ENCODE peak calls at places on chromosomes 13 and 19, in five cellular contexts. R is GM20000, L is SK-N-SH, O is bronchial epithelial cell, B is GM13976. Z is an unnamed sample.

GRCh38 chr13:85665286-85665685 is 133.9 kb downstream of the SLITRK6 start:
- DNase-seq in R (no peak), L (no peak), O (peak), B (no peak), Z (no peak)

GRCh38 chr13:112958127-112958989 is 10.7 kb upstream of the MCF2L start:
- DNase-seq in R (no peak), L (no peak), O (no peak), B (no peak), Z (no peak)

GRCh38 chr13:109028626-109029025 is 399.2 kb downstream of the MYO16 start:
- DNase-seq in R (no peak), L (no peak), O (no peak), B (no peak), Z (no peak)

GRCh38 chr13:83620535-83621220 is 261.6 kb downstream of the SLITRK1 start:
- DNase-seq in R (no peak), L (no peak), O (peak), B (no peak), Z (no peak)

GRCh38 chr19:16542894-16543498 is 759 bp upstream of the CHERP start:
- DNase-seq in R (no peak), L (no peak), O (peak), B (no peak), Z (no peak)

GRCh38 chr19:46661735-46662592 is 982 bp upstream of the DACT3 start:
- DNase-seq in R (peak), L (peak), O (peak), B (peak), Z (no peak)

GRCh38 chr19:56080669-56081401 is 40.3 kb downstream of the ZNF787 start:
- DNase-seq in R (peak), L (peak), O (peak), B (peak), Z (peak)

GRCh38 chr13:37427843-37428494 is 170.6 kb downstream of the POSTN start:
- DNase-seq in R (no peak), L (no peak), O (no peak), B (no peak), Z (no peak)

GRCh38 chr13:112953591-112954487 is 15.2 kb upstream of the MCF2L start:
- DNase-seq in R (no peak), L (no peak), O (no peak), B (no peak), Z (no peak)

GRCh38 chr19:32397736-32398135 is 7.8 kb upstream of the DPY19L3 start:
- DNase-seq in R (no peak), L (no peak), O (peak), B (no peak), Z (no peak)

GRCh38 chr13:104385409-104385808 is 1319.2 kb upstream of the SLC10A2 start:
- DNase-seq in R (no peak), L (no peak), O (peak), B (no peak), Z (no peak)

GRCh38 chr13:114070098-114070799 is 62.2 kb downstream of the RASA3 start:
- DNase-seq in R (no peak), L (no peak), O (no peak), B (no peak), Z (no peak)

GRCh38 chr13:21999666-22000065 is 328.8 kb downstream of the FGF9 start:
- DNase-seq in R (no peak), L (no peak), O (no peak), B (no peak), Z (no peak)
- TF ChIP-seq CTCF in R (no peak), L (no peak), O (no peak), B (no peak), Z (no peak)

GRCh38 chr13:74251778-74252519 is 117.7 kb upstream of the KLF12 start:
- DNase-seq in R (no peak), L (no peak), O (peak), B (no peak), Z (no peak)

GRCh38 chr13:74258951-74259350 is 124.7 kb upstream of the KLF12 start:
- DNase-seq in R (no peak), L (no peak), O (no peak), B (no peak), Z (no peak)

GRCh38 chr13:74259641-74260040 is 125.4 kb upstream of the KLF12 start:
- DNase-seq in R (no peak), L (no peak), O (no peak), B (no peak), Z (no peak)

GRCh38 chr13:74253161-74253560 is 119.0 kb upstream of the KLF12 start:
- DNase-seq in R (no peak), L (no peak), O (no peak), B (no peak), Z (no peak)

DNA sequence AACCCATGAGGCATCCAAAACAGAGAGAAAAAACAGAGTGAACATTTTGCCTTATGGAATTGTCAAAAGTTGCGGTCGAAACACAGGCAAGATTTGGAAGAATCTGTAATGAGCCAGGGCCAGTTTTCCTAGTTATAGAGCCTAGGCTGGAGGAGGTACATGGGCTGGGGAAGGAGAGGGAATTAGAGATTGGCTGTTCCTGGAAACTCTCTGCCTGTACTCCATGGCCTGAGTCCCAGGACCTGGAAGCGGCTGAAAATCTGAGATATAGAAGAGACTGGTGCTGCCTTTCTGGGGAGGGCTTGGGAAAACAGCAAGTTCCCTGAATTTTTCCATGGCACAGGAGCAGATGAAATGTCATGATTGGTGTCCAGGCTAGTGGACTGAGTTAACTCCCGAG is 122.8 kb upstream of the KLF12 start:
- DNase-seq in R (no peak), L (no peak), O (no peak), B (no peak), Z (no peak)
- TF ChIP-seq CTCF in R (no peak), L (no peak), O (no peak), B (no peak), Z (no peak)

DNA sequence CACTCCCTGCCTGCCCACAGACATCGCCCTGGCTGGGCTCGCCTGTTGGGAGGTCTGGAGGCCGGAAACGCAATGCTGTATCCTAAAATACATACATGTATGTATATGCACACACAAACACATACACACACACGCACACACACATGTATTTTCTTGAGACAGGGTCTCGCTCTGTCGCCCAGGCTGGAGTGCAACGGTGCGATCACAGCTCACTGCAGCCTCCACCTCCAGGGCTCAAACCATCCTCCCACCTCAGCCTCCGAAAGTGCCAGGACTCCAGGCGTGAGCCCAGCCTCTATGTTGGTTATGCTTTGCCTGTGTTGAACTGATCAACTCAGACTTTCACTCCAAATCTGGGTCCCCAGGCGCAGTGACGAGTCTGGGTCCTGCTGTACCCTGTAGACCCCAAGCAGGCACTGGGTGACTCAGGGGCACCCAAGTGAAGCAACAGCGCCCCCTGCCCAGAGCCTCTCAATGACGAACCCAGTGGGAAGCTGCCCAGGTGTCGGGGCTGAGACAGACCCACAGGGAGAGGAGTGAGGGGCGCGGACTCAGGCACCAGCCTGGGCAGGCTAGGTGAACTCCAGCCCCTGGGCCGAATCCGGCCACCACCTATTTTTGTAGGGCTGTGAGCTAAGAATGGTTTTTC is 27.4 kb upstream of the CACTIN start:
- DNase-seq in R (no peak), L (no peak), O (no peak), B (no peak), Z (no peak)
- TF ChIP-seq CTCF in R (no peak), L (peak), O (peak), B (peak), Z (peak)

GRCh38 chr19:5665781-5666513 is 14.4 kb downstream of the MICOS13 start:
- DNase-seq in R (no peak), L (no peak), O (peak), B (no peak), Z (peak)
- TF ChIP-seq CTCF in R (no peak), L (peak), O (peak), B (no peak), Z (peak)

GRCh38 chr13:91652389-91652788 is 254.0 kb downstream of the GPC5 start:
- DNase-seq in R (no peak), L (no peak), O (peak), B (no peak), Z (no peak)

GRCh38 chr13:91643394-91643793 is 245.0 kb downstream of the GPC5 start:
- DNase-seq in R (no peak), L (no peak), O (no peak), B (no peak), Z (no peak)

DNA sequence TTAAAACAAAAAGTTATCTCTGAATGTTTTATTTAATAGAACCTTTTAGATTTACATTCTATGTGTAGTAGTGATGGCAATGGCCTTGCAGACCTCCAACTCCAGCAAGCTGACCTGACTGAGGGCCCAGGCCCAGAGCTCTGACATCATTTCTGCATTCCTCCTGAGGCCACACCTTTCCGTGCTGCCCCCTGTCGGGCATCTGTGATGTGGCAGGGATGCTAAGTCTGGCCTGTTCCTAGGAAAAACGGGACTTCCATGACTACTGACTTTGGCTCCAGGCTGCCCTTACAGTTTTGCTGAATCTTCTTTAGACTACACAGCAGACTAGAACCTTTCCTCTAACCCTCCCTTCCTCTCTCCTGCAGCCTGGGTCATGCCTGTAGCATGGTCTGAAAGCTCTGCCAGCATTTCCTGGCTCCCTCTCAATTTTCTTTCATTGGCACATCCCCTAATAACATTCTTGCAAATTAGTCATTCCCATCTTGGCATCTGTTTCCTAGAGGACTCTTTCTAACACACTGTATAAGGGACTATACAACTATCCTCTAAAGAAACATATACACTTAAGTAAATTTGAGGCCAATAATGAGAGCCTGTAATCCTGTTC is 249.0 kb downstream of the GPC5 start:
- DNase-seq in R (peak), L (peak), O (no peak), B (peak), Z (no peak)
- TF ChIP-seq CTCF in R (peak), L (peak), O (no peak), B (peak), Z (no peak)

DNA sequence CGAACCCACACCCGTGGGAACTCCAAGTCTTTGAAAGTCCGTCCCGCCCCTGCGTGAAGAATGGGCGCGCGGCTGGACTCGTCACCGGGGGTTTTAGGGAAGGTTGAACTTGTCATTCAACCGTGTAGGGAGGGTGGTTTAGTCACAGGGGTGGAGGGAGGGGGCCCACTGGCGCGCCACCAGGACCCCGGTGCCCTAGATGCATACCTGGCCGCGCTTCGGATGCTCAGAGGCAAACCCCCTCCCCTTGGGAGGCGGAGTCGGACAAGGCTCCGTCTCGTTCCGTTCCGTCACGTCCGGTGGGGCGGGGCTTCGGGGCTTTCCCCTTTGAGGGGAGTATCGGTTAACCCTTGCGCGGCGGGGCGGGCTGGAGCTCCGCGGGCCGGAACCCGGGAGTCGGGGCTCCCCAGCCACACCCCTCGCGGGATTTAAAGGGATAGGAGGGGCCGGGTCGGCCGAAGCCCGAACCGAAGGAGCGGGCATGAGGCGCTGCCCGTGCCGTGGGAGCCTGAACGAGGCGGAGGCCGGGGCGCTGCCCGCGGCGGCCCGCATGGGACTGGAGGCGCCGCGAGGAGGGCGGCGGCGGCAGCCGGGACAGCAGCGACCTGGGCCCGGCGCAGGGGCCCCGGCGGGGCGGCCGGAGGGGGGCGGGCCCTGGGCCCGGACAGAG is at the start of the genes COQ8B and ITPKC:
- DNase-seq in R (peak), L (peak), O (peak), B (peak), Z (peak)
- TF ChIP-seq CTCF in R (no peak), L (no peak), O (no peak), B (no peak), Z (no peak)

GRCh38 chr13:99955747-99956472 is 15.7 kb downstream of the ZIC5 start:
- DNase-seq in R (no peak), L (no peak), O (no peak), B (no peak), Z (no peak)
- TF ChIP-seq CTCF in R (no peak), L (no peak), O (no peak), B (no peak), Z (no peak)

DNA sequence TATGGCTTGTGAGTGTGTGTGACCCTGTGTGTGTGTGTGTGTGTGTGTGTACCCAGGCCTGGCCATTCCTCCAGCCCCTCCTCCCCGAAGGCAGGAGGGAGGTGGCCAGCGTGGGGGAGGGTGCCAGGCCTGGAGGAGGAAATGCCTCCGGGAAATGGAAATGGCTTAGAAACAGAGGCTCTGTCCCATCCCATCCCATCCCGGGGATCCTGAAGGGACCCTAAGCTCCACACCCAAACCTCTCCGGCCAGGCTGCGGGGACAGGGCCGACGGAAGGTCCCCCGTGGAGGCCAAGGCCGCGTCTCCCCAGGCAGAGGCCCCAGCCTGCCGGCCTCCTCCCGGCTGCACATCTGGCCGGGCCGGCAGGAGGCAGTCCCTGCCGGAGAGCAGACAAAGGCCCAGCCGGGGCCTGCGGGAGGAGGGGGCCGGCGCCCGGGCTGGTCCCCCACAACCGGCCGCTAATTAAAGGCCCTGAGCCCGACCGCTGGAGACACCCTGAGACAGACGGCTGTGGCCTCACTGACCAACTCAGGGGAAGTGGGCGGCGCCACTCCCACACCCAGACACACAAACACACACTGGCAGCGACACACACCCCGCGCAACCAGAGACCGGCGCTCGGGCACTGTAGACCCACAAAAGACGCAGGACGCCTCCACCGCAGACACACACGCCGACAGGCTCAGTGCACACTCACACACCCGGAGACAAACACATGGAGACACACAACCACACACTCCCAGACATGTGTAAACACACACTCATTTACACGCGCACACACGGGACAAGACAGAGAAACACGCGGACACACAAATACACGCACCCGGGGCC is 1.1 kb downstream of the ADAMTS10 start:
- DNase-seq in R (peak), L (peak), O (no peak), B (peak), Z (no peak)
- TF ChIP-seq CTCF in R (no peak), L (no peak), O (no peak), B (no peak), Z (peak)

GRCh38 chr19:49939721-49940481 is 10.6 kb upstream of the NUP62 start:
- DNase-seq in R (no peak), L (no peak), O (no peak), B (no peak), Z (no peak)
- TF ChIP-seq CTCF in R (no peak), L (peak), O (no peak), B (no peak), Z (no peak)

Z was measured in AG04449.